ENCODE peak calls at places on chromosomes 3 and 15, in four cellular contexts. One of them, this sample, is unnamed.

GRCh38 chr3:61181874-61182273 is 69.4 kb downstream of the FHIT start:
- DNase-seq in A673: peak; percentile 2
- DNase-seq in psoas muscle: no peak
- DNase-seq in spleen: no peak
- DNase-seq in this sample: no peak

GRCh38 chr3:107822308-107822707 is 268.5 kb downstream of the CD47 start:
- DNase-seq in A673: no peak
- DNase-seq in psoas muscle: no peak
- DNase-seq in spleen: no peak
- DNase-seq in this sample: no peak

GRCh38 chr3:53820756-53821580 is 25.3 kb downstream of the CHDH start:
- DNase-seq in A673: no peak
- DNase-seq in psoas muscle: no peak
- DNase-seq in spleen: peak; percentile 56
- DNase-seq in this sample: no peak

GRCh38 chr3:159451067-159451466 is 537.6 kb upstream of the IL12A start:
- DNase-seq in A673: no peak
- DNase-seq in psoas muscle: no peak
- DNase-seq in spleen: no peak
- DNase-seq in this sample: no peak

GRCh38 chr15:48469271-48469670 is 138.0 kb downstream of the DUT start:
- DNase-seq in A673: no peak
- DNase-seq in psoas muscle: no peak
- DNase-seq in spleen: no peak
- DNase-seq in this sample: no peak

GRCh38 chr3:53970656-53971055 is 79.0 kb upstream of the SELENOK start:
- DNase-seq in A673: no peak
- DNase-seq in psoas muscle: no peak
- DNase-seq in spleen: no peak
- DNase-seq in this sample: no peak

GRCh38 chr3:141052570-141053069 is 1.5 kb downstream of the SPSB4 start:
- DNase-seq in A673: no peak
- DNase-seq in psoas muscle: peak; percentile 75
- DNase-seq in spleen: no peak
- DNase-seq in this sample: no peak

GRCh38 chr15:51600114-51600513 is 22.5 kb downstream of the DMXL2 start:
- DNase-seq in A673: no peak
- DNase-seq in psoas muscle: no peak
- DNase-seq in spleen: no peak
- DNase-seq in this sample: no peak

GRCh38 chr3:174221155-174221554 is 638.0 kb upstream of the NAALADL2 start:
- DNase-seq in A673: no peak
- DNase-seq in psoas muscle: no peak
- DNase-seq in spleen: no peak
- DNase-seq in this sample: no peak

GRCh38 chr3:8020047-8020446 is 481.6 kb upstream of the LMCD1 start:
- DNase-seq in A673: no peak
- DNase-seq in psoas muscle: no peak
- DNase-seq in spleen: no peak
- DNase-seq in this sample: no peak

GRCh38 chr3:49013738-49014660 is 4.4 kb downstream of the DALRD3 start:
- DNase-seq in A673: no peak
- DNase-seq in psoas muscle: peak; percentile 67
- DNase-seq in spleen: no peak
- DNase-seq in this sample: peak; percentile 79

GRCh38 chr3:33645060-33645841 is 72.8 kb downstream of the CLASP2 start:
- DNase-seq in A673: peak; percentile 28
- DNase-seq in psoas muscle: no peak
- DNase-seq in spleen: no peak
- DNase-seq in this sample: no peak

GRCh38 chr3:175238848-175239247 is 379.7 kb downstream of the NAALADL2 start:
- DNase-seq in A673: no peak
- DNase-seq in psoas muscle: no peak
- DNase-seq in spleen: no peak
- DNase-seq in this sample: no peak

GRCh38 chr3:156760333-156760732 is 65.8 kb upstream of the LEKR1 start:
- DNase-seq in A673: no peak
- DNase-seq in psoas muscle: no peak
- DNase-seq in spleen: no peak
- DNase-seq in this sample: no peak

GRCh38 chr3:85433334-85433733 is 474.5 kb downstream of the CADM2 start:
- DNase-seq in A673: no peak
- DNase-seq in psoas muscle: no peak
- DNase-seq in spleen: no peak
- DNase-seq in this sample: no peak

GRCh38 chr3:57627976-57628375 is 30.8 kb upstream of the ARF4 start:
- DNase-seq in A673: peak; percentile 1
- DNase-seq in psoas muscle: no peak
- DNase-seq in spleen: no peak
- DNase-seq in this sample: no peak

GRCh38 chr15:42283671-42284070 is 10.4 kb upstream of the TMEM87A start:
- DNase-seq in A673: no peak
- DNase-seq in psoas muscle: no peak
- DNase-seq in spleen: no peak
- DNase-seq in this sample: no peak

GRCh38 chr15:31325432-31325975 is 1.1 kb upstream of the KLF13 start:
- DNase-seq in A673: peak; percentile 33
- DNase-seq in psoas muscle: peak; percentile 86
- DNase-seq in spleen: peak; percentile 96
- DNase-seq in this sample: no peak

GRCh38 chr3:44099566-44100297 is 142.0 kb upstream of the TOPAZ1 start:
- DNase-seq in A673: no peak
- DNase-seq in psoas muscle: no peak
- DNase-seq in spleen: no peak
- DNase-seq in this sample: no peak

GRCh38 chr3:147191795-147192385 is 214.5 kb downstream of the ZIC4 start:
- DNase-seq in A673: peak; percentile 82
- DNase-seq in psoas muscle: no peak
- DNase-seq in spleen: no peak
- DNase-seq in this sample: peak; percentile 40

GRCh38 chr3:142117052-142117451 is 32.3 kb downstream of the TFDP2 start:
- DNase-seq in A673: no peak
- DNase-seq in psoas muscle: no peak
- DNase-seq in spleen: no peak
- DNase-seq in this sample: no peak

GRCh38 chr15:85541744-85542143 is 161.3 kb downstream of the AKAP13 start:
- DNase-seq in A673: no peak
- DNase-seq in psoas muscle: no peak
- DNase-seq in spleen: no peak
- DNase-seq in this sample: no peak

GRCh38 chr15:52441846-52442245 is 86.8 kb downstream of the MYO5A start:
- DNase-seq in A673: no peak
- DNase-seq in psoas muscle: no peak
- DNase-seq in spleen: no peak
- DNase-seq in this sample: no peak

GRCh38 chr15:95693917-95694316 is 636.6 kb upstream of the NR2F2 start:
- DNase-seq in A673: no peak
- DNase-seq in psoas muscle: no peak
- DNase-seq in spleen: no peak
- DNase-seq in this sample: no peak

GRCh38 chr15:95698230-95698629 is 632.3 kb upstream of the NR2F2 start:
- DNase-seq in A673: no peak
- DNase-seq in psoas muscle: no peak
- DNase-seq in spleen: no peak
- DNase-seq in this sample: no peak

GRCh38 chr15:95699578-95699977 is 630.9 kb upstream of the NR2F2 start:
- DNase-seq in A673: no peak
- DNase-seq in psoas muscle: no peak
- DNase-seq in spleen: no peak
- DNase-seq in this sample: no peak

GRCh38 chr15:95701410-95701809 is 629.1 kb upstream of the NR2F2 start:
- DNase-seq in A673: no peak
- DNase-seq in psoas muscle: no peak
- DNase-seq in spleen: no peak
- DNase-seq in this sample: no peak

GRCh38 chr15:95698971-95699370 is 631.5 kb upstream of the NR2F2 start:
- DNase-seq in A673: no peak
- DNase-seq in psoas muscle: no peak
- DNase-seq in spleen: no peak
- DNase-seq in this sample: no peak
- H3K9me3 ChIP-seq in A673: peaks cover 31% of the 10 kb centered on the region
- H3K9me3 ChIP-seq in psoas muscle: peaks cover 27% of the 10 kb centered on the region
- H3K9me3 ChIP-seq in spleen: peaks cover 3% of the 10 kb centered on the region
- H3K9me3 ChIP-seq in this sample: peaks cover 18% of the 10 kb centered on the region

GRCh38 chr15:96593735-96594134 is 263.2 kb downstream of the NR2F2 start:
- DNase-seq in A673: no peak
- DNase-seq in psoas muscle: no peak
- DNase-seq in spleen: no peak
- DNase-seq in this sample: no peak
- H3K4me3 ChIP-seq in A673: no peak overlapping the region
- H3K4me3 ChIP-seq in psoas muscle: no peak overlapping the region
- H3K4me3 ChIP-seq in spleen: no peak overlapping the region
- H3K4me3 ChIP-seq in this sample: no peak overlapping the region

DNA sequence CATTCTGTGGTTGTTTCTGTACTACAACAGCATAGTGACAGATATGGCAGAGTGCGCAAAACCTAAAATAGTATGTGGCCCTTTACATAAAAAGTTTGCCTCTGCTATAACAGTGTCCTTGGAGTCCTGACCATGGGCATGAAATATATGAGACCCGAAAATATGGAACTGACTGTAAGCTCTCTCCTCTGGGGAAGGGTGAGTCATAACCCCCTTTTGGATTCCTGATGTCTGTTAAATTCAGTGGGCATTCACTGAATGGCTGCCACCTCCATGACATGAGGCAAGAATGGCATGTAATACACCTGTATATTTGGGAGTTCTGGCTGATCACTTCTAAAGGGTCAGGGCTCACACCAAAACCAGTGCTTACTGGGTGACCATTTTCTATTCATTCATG is 6.1 kb downstream of the TBC1D2B start:
- DNase-seq in A673: no peak
- DNase-seq in psoas muscle: no peak
- DNase-seq in spleen: no peak
- DNase-seq in this sample: no peak
- H3K4me1 ChIP-seq in A673: peaks cover 75% of the 10 kb centered on the region
- H3K4me1 ChIP-seq in psoas muscle: peaks cover 74% of the 10 kb centered on the region
- H3K4me1 ChIP-seq in spleen: peaks cover 85% of the 10 kb centered on the region
- H3K4me1 ChIP-seq in this sample: peaks cover 17% of the 10 kb centered on the region

GRCh38 chr3:189758186-189758585 is 127.0 kb downstream of the TP63 start:
- DNase-seq in A673: no peak
- DNase-seq in psoas muscle: no peak
- DNase-seq in spleen: no peak
- DNase-seq in this sample: no peak
- H3K9me3 ChIP-seq in A673: no peaks in the 10 kb centered on the region
- H3K9me3 ChIP-seq in psoas muscle: no peaks in the 10 kb centered on the region
- H3K9me3 ChIP-seq in spleen: no peaks in the 10 kb centered on the region
- H3K9me3 ChIP-seq in this sample: peaks cover 8% of the 10 kb centered on the region

GRCh38 chr15:90400005-90400758 is 12.1 kb downstream of the IQGAP1 start:
- DNase-seq in A673: no peak
- DNase-seq in psoas muscle: no peak
- DNase-seq in spleen: no peak
- DNase-seq in this sample: no peak
- H3K4me3 ChIP-seq in A673: no peak overlapping the region
- H3K4me3 ChIP-seq in psoas muscle: peak overlapping the region; percentile 38
- H3K4me3 ChIP-seq in spleen: no peak overlapping the region
- H3K4me3 ChIP-seq in this sample: no peak overlapping the region

GRCh38 chr3:123783050-123783724 is 100.9 kb downstream of the MYLK start:
- DNase-seq in A673: no peak
- DNase-seq in psoas muscle: no peak
- DNase-seq in spleen: no peak
- DNase-seq in this sample: no peak
- H3K4me1 ChIP-seq in A673: peaks cover 13% of the 10 kb centered on the region
- H3K4me1 ChIP-seq in psoas muscle: no peaks in the 10 kb centered on the region
- H3K4me1 ChIP-seq in spleen: no peaks in the 10 kb centered on the region
- H3K4me1 ChIP-seq in this sample: peaks cover 54% of the 10 kb centered on the region

GRCh38 chr3:128922804-128923459 is 43.5 kb downstream of the ACAD9 start:
- DNase-seq in A673: no peak
- DNase-seq in psoas muscle: no peak
- DNase-seq in spleen: no peak
- DNase-seq in this sample: no peak

GRCh38 chr3:128919988-128920387 is 40.6 kb downstream of the ACAD9 start:
- DNase-seq in A673: no peak
- DNase-seq in psoas muscle: no peak
- DNase-seq in spleen: no peak
- DNase-seq in this sample: no peak

GRCh38 chr3:128929364-128929763 is 49.9 kb downstream of the ACAD9 start:
- DNase-seq in A673: no peak
- DNase-seq in psoas muscle: no peak
- DNase-seq in spleen: no peak
- DNase-seq in this sample: no peak

GRCh38 chr3:128923607-128924385 is 44.4 kb downstream of the ACAD9 start:
- DNase-seq in A673: no peak
- DNase-seq in psoas muscle: no peak
- DNase-seq in spleen: no peak
- DNase-seq in this sample: no peak
- H3K9me3 ChIP-seq in A673: peaks cover 38% of the 10 kb centered on the region
- H3K9me3 ChIP-seq in psoas muscle: peaks cover 6% of the 10 kb centered on the region
- H3K9me3 ChIP-seq in spleen: no peaks in the 10 kb centered on the region
- H3K9me3 ChIP-seq in this sample: peaks cover 40% of the 10 kb centered on the region

GRCh38 chr15:99485992-99486370 is 79.8 kb upstream of the MEF2A start:
- DNase-seq in A673: no peak
- DNase-seq in psoas muscle: no peak
- DNase-seq in spleen: no peak
- DNase-seq in this sample: no peak
- H3K4me3 ChIP-seq in A673: peak overlapping the region; percentile 38
- H3K4me3 ChIP-seq in psoas muscle: peak overlapping the region; percentile 50
- H3K4me3 ChIP-seq in spleen: peak overlapping the region; percentile 5
- H3K4me3 ChIP-seq in this sample: peak overlapping the region; percentile 37

GRCh38 chr15:70831094-70831911 is 22.7 kb downstream of the LARP6 start:
- DNase-seq in A673: no peak
- DNase-seq in psoas muscle: no peak
- DNase-seq in spleen: no peak
- DNase-seq in this sample: no peak

GRCh38 chr15:70830615-70831014 is 23.3 kb downstream of the LARP6 start:
- DNase-seq in A673: no peak
- DNase-seq in psoas muscle: no peak
- DNase-seq in spleen: no peak
- DNase-seq in this sample: no peak

GRCh38 chr15:70827721-70828120 is 26.2 kb downstream of the LARP6 start:
- DNase-seq in A673: no peak
- DNase-seq in psoas muscle: no peak
- DNase-seq in spleen: no peak
- DNase-seq in this sample: no peak

GRCh38 chr15:70832176-70832575 is 21.8 kb downstream of the LARP6 start:
- DNase-seq in A673: no peak
- DNase-seq in psoas muscle: no peak
- DNase-seq in spleen: no peak
- DNase-seq in this sample: no peak

GRCh38 chr15:70829366-70830166 is 24.4 kb downstream of the LARP6 start:
- DNase-seq in A673: no peak
- DNase-seq in psoas muscle: no peak
- DNase-seq in spleen: no peak
- DNase-seq in this sample: no peak
- H3K4me1 ChIP-seq in A673: peaks cover 42% of the 10 kb centered on the region
- H3K4me1 ChIP-seq in psoas muscle: peaks cover 14% of the 10 kb centered on the region
- H3K4me1 ChIP-seq in spleen: no peaks in the 10 kb centered on the region
- H3K4me1 ChIP-seq in this sample: peaks cover 30% of the 10 kb centered on the region

This sample was measured in Caco-2.